ENCODE peak calls at places on chromosome 18, in eight cellular contexts. Q is GM23338, J is HCT116, C is endothelial cell of umbilical vein, D is HepG2, W is GM12878, M is K562, S is H1. L is an unnamed sample.

GRCh38 chr18:48952287-48953095 is 1.7 kb upstream of the SMAD7 start:
- DNase-seq in Q (peak; percentile 84), J (no peak), C (peak; percentile 78), D (no peak), W (no peak), M (peak; percentile 52), S (no peak), L (no peak)

GRCh38 chr18:49988101-49988500 is 174.8 kb upstream of the ACAA2 start:
- DNase-seq in Q (no peak), J (no peak), C (no peak), D (no peak), W (no peak), M (no peak), S (no peak), L (no peak)

GRCh38 chr18:28999711-29000110 is 822.8 kb upstream of the CDH2 start:
- DNase-seq in Q (no peak), J (no peak), C (no peak), D (no peak), W (no peak), M (no peak), S (no peak), L (no peak)

GRCh38 chr18:80197490-80197889 is 49.8 kb downstream of the PARD6G start:
- DNase-seq in Q (no peak), J (no peak), C (no peak), D (no peak), W (no peak), M (no peak), S (no peak), L (no peak)

GRCh38 chr18:26524002-26524401 is 24.4 kb downstream of the KCTD1 start:
- DNase-seq in Q (no peak), J (no peak), C (no peak), D (no peak), W (no peak), M (no peak), S (no peak), L (no peak)

GRCh38 chr18:32707586-32707985 is 65.2 kb downstream of the KLHL14 start:
- DNase-seq in Q (no peak), J (no peak), C (no peak), D (no peak), W (no peak), M (no peak), S (no peak), L (no peak)

GRCh38 chr18:23397907-23398306 is 55.2 kb upstream of the RIOK3 start:
- DNase-seq in Q (no peak), J (no peak), C (no peak), D (no peak), W (no peak), M (no peak), S (no peak), L (no peak)

GRCh38 chr18:45760443-45761036 is 36.6 kb downstream of the SLC14A1 start:
- DNase-seq in Q (peak; percentile 89), J (no peak), C (no peak), D (no peak), W (no peak), M (no peak), S (no peak), L (no peak)

GRCh38 chr18:48452863-48453323 is 43.7 kb upstream of the ZBTB7C start:
- DNase-seq in Q (no peak), J (no peak), C (no peak), D (peak; percentile 85), W (no peak), M (no peak), S (no peak), L (no peak)

GRCh38 chr18:37668971-37669747 is 103.6 kb upstream of the CELF4 start:
- DNase-seq in Q (peak; percentile 62), J (no peak), C (no peak), D (no peak), W (no peak), M (no peak), S (no peak), L (no peak)

GRCh38 chr18:389658-390357 is 110.7 kb downstream of the COLEC12 start:
- DNase-seq in Q (peak; percentile 36), J (no peak), C (no peak), D (no peak), W (peak; percentile 11), M (no peak), S (no peak), L (no peak)

GRCh38 chr18:47168509-47168908 is 7.7 kb downstream of the IER3IP1 start:
- DNase-seq in Q (no peak), J (no peak), C (no peak), D (no peak), W (no peak), M (no peak), S (no peak), L (no peak)

GRCh38 chr18:62450546-62451395 is 72.1 kb upstream of the ZCCHC2 start:
- DNase-seq in Q (no peak), J (peak; percentile 86), C (peak; percentile 99), D (peak; percentile 63), W (no peak), M (peak; percentile 62), S (no peak), L (no peak)

GRCh38 chr18:73110307-73110706 is 242.5 kb upstream of the NETO1 start:
- DNase-seq in Q (no peak), J (no peak), C (no peak), D (no peak), W (peak; percentile 19), M (no peak), S (no peak), L (no peak)

GRCh38 chr18:34787931-34788532 is 77.9 kb downstream of the DTNA start:
- DNase-seq in Q (peak; percentile 83), J (peak; percentile 59), C (peak; percentile 80), D (peak; percentile 60), W (peak; percentile 11), M (peak; percentile 60), S (no peak), L (peak; percentile 48)

DNA sequence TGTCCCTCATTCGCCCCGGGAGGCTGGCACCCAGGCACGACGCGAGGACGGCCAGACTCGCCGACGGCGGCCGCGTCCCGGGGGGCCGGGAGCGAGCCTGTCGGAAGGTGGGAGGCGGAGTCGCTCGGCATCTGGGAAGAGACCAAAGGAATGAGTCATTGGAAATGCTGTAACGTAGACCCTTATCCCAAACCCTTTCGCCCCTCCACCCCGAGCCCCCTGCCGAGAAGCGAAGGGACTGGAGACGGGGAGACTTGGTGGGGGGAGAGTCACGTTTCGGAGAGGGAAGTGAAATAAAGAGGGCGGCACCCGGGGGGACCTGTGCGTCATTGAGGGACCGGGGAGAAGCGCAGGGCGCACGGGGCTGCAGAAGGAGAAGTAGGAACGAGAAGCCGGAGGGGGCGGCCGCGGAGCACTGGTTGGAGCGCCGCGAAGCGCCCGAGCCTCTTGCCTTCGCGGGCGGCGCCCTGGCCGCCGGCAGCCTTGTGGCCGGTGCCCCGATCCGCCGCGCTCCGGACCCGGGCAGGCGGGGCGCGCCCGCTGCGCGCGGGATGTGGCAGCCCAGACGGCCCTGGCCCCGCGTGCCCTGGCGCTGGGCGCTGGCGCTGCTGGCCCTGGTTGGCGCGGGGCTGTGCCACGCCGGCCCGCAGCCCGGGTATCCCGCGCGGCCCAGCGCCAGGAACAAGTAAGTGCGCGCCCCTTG is at the start of gene EMILIN2:
- DNase-seq in Q (peak; percentile 75), J (no peak), C (peak; percentile 18), D (no peak), W (no peak), M (peak; percentile 72), S (no peak), L (no peak)
- TF ChIP-seq EZH2 in Q (peak; percentile 70), J (no peak), C (no peak), D (no peak), W (no peak), M (peak; percentile 54), S (peak; percentile 43), L (no peak)

GRCh38 chr18:58367425-58368140 is 261.3 kb downstream of the ALPK2 start:
- DNase-seq in Q (no peak), J (no peak), C (no peak), D (no peak), W (no peak), M (no peak), S (no peak), L (no peak)

GRCh38 chr18:58370096-58370495 is 258.8 kb downstream of the ALPK2 start:
- DNase-seq in Q (no peak), J (no peak), C (no peak), D (no peak), W (no peak), M (no peak), S (no peak), L (no peak)

GRCh38 chr18:58373486-58373885 is 255.4 kb downstream of the ALPK2 start:
- DNase-seq in Q (no peak), J (no peak), C (no peak), D (no peak), W (no peak), M (no peak), S (no peak), L (no peak)

GRCh38 chr18:58369616-58370015 is 259.3 kb downstream of the ALPK2 start:
- DNase-seq in Q (no peak), J (no peak), C (no peak), D (no peak), W (no peak), M (no peak), S (no peak), L (no peak)

GRCh38 chr18:58370662-58371061 is 258.2 kb downstream of the ALPK2 start:
- DNase-seq in Q (no peak), J (no peak), C (peak; percentile 43), D (no peak), W (no peak), M (no peak), S (no peak), L (no peak)
- TF ChIP-seq POLR2AphosphoS5 in Q (no peak), J (no peak), C (no peak), D (no peak), W (no peak), M (no peak), S (no peak), L (no peak)

GRCh38 chr18:74456017-74456408 is 1.1 kb downstream of the DIPK1C start:
- DNase-seq in Q (no peak), J (no peak), C (no peak), D (no peak), W (no peak), M (no peak), S (no peak), L (no peak)
- TF ChIP-seq EZH2 in Q (no peak), J (no peak), C (no peak), D (no peak), W (no peak), M (no peak), S (no peak), L (no peak)

GRCh38 chr18:8800876-8801262 is 95.5 kb downstream of the MTCL1 start:
- DNase-seq in Q (no peak), J (no peak), C (no peak), D (no peak), W (no peak), M (no peak), S (no peak), L (no peak)

GRCh38 chr18:8799593-8799992 is 94.2 kb downstream of the MTCL1 start:
- DNase-seq in Q (no peak), J (no peak), C (no peak), D (no peak), W (no peak), M (no peak), S (no peak), L (no peak)

GRCh38 chr18:8801263-8801901 is 96.0 kb downstream of the MTCL1 start:
- DNase-seq in Q (no peak), J (no peak), C (no peak), D (no peak), W (no peak), M (no peak), S (no peak), L (no peak)

GRCh38 chr18:8800041-8800441 is 94.7 kb downstream of the MTCL1 start:
- DNase-seq in Q (peak; percentile 20), J (no peak), C (no peak), D (no peak), W (no peak), M (no peak), S (no peak), L (no peak)

GRCh38 chr18:8800445-8800844 is 95.1 kb downstream of the MTCL1 start:
- DNase-seq in Q (peak; percentile 77), J (peak; percentile 73), C (peak; percentile 24), D (no peak), W (no peak), M (no peak), S (peak; percentile 53), L (no peak)
- TF ChIP-seq POLR2AphosphoS5 in Q (no peak), J (peak; percentile 32), C (peak; percentile 55), D (no peak), W (no peak), M (no peak), S (no peak), L (no peak)

L was measured in SK-N-MC.